ENCODE peak calls at places on chromosomes 16 and 17, in seven cellular contexts. One of them, this sample, is unnamed.

GRCh38 chr16:69410285-69410990 is 14.0 kb upstream of the CYB5B start:
- DNase-seq in AG09319: no peak
- DNase-seq in thoracic aorta: no peak
- DNase-seq in left ventricle myocardium inferior: no peak
- DNase-seq in choroid plexus epithelial cell: peak; percentile 63
- DNase-seq in PC-9: peak; percentile 93
- DNase-seq in neural crest cell: no peak
- DNase-seq in this sample: no peak

GRCh38 chr16:5642470-5642869 is 544.9 kb upstream of the EEF2KMT start:
- DNase-seq in AG09319: no peak
- DNase-seq in left ventricle myocardium inferior: no peak
- DNase-seq in PC-9: no peak
- DNase-seq in choroid plexus epithelial cell: no peak
- DNase-seq in neural crest cell: no peak
- DNase-seq in thoracic aorta: no peak
- DNase-seq in this sample: no peak

GRCh38 chr16:83903739-83904138 is 4.8 kb downstream of the MLYCD start:
- DNase-seq in choroid plexus epithelial cell: peak; percentile 18
- DNase-seq in AG09319: no peak
- DNase-seq in thoracic aorta: no peak
- DNase-seq in neural crest cell: no peak
- DNase-seq in PC-9: no peak
- DNase-seq in left ventricle myocardium inferior: peak; percentile 72
- DNase-seq in this sample: no peak

GRCh38 chr17:44881145-44881544 is 18.1 kb downstream of the EFTUD2 start:
- DNase-seq in left ventricle myocardium inferior: no peak
- DNase-seq in neural crest cell: no peak
- DNase-seq in thoracic aorta: no peak
- DNase-seq in AG09319: no peak
- DNase-seq in PC-9: no peak
- DNase-seq in choroid plexus epithelial cell: no peak
- DNase-seq in this sample: no peak

GRCh38 chr16:23694707-23695373 is 16.2 kb downstream of the PLK1 start:
- DNase-seq in choroid plexus epithelial cell: peak; percentile 67
- DNase-seq in neural crest cell: peak; percentile 30
- DNase-seq in left ventricle myocardium inferior: no peak
- DNase-seq in AG09319: no peak
- DNase-seq in thoracic aorta: no peak
- DNase-seq in PC-9: no peak
- DNase-seq in this sample: no peak

GRCh38 chr16:15798671-15799070 is 58.2 kb downstream of the MYH11 start:
- DNase-seq in PC-9: no peak
- DNase-seq in neural crest cell: no peak
- DNase-seq in thoracic aorta: no peak
- DNase-seq in left ventricle myocardium inferior: no peak
- DNase-seq in choroid plexus epithelial cell: no peak
- DNase-seq in AG09319: no peak
- DNase-seq in this sample: no peak

GRCh38 chr16:63066552-63066951 is 1030.3 kb upstream of the CDH8 start:
- DNase-seq in AG09319: no peak
- DNase-seq in PC-9: no peak
- DNase-seq in choroid plexus epithelial cell: no peak
- DNase-seq in neural crest cell: no peak
- DNase-seq in thoracic aorta: no peak
- DNase-seq in left ventricle myocardium inferior: no peak
- DNase-seq in this sample: no peak

GRCh38 chr17:68840073-68840472 is 115.1 kb downstream of the ABCA8 start:
- DNase-seq in AG09319: no peak
- DNase-seq in thoracic aorta: no peak
- DNase-seq in neural crest cell: no peak
- DNase-seq in PC-9: no peak
- DNase-seq in choroid plexus epithelial cell: no peak
- DNase-seq in left ventricle myocardium inferior: no peak
- DNase-seq in this sample: no peak

GRCh38 chr16:14251419-14251818 is 180.3 kb downstream of the MRTFB start:
- DNase-seq in choroid plexus epithelial cell: no peak
- DNase-seq in neural crest cell: no peak
- DNase-seq in left ventricle myocardium inferior: no peak
- DNase-seq in PC-9: no peak
- DNase-seq in thoracic aorta: no peak
- DNase-seq in AG09319: no peak
- DNase-seq in this sample: no peak

GRCh38 chr16:17561056-17561455 is 90.3 kb upstream of the XYLT1 start:
- DNase-seq in left ventricle myocardium inferior: no peak
- DNase-seq in neural crest cell: no peak
- DNase-seq in AG09319: no peak
- DNase-seq in thoracic aorta: no peak
- DNase-seq in choroid plexus epithelial cell: no peak
- DNase-seq in PC-9: no peak
- DNase-seq in this sample: no peak

GRCh38 chr16:2511128-2511785 is 2.5 kb upstream of the ATP6V0C start:
- DNase-seq in PC-9: no peak
- DNase-seq in thoracic aorta: no peak
- DNase-seq in neural crest cell: no peak
- DNase-seq in AG09319: no peak
- DNase-seq in left ventricle myocardium inferior: peak; percentile 68
- DNase-seq in choroid plexus epithelial cell: peak; percentile 70
- DNase-seq in this sample: no peak

GRCh38 chr17:67912656-67913055 is 83.6 kb downstream of the C17orf58 start:
- DNase-seq in PC-9: no peak
- DNase-seq in neural crest cell: no peak
- DNase-seq in choroid plexus epithelial cell: no peak
- DNase-seq in left ventricle myocardium inferior: no peak
- DNase-seq in AG09319: no peak
- DNase-seq in thoracic aorta: no peak
- DNase-seq in this sample: no peak

GRCh38 chr17:75069783-75070182 is 18.0 kb upstream of the SLC16A5 start:
- DNase-seq in PC-9: no peak
- DNase-seq in thoracic aorta: no peak
- DNase-seq in neural crest cell: no peak
- DNase-seq in AG09319: no peak
- DNase-seq in choroid plexus epithelial cell: peak; percentile 64
- DNase-seq in left ventricle myocardium inferior: no peak
- DNase-seq in this sample: no peak
- TF ChIP-seq CTCF in PC-9: peak; percentile 65
- TF ChIP-seq CTCF in thoracic aorta: no peak
- TF ChIP-seq CTCF in neural crest cell: no peak
- TF ChIP-seq CTCF in AG09319: peak; percentile 35
- TF ChIP-seq CTCF in choroid plexus epithelial cell: peak; percentile 65
- TF ChIP-seq CTCF in left ventricle myocardium inferior: peak; percentile 34
- TF ChIP-seq CTCF in this sample: no peak

GRCh38 chr17:1519678-1520077 is 3.3 kb upstream of the INPP5K start:
- DNase-seq in neural crest cell: no peak
- DNase-seq in PC-9: no peak
- DNase-seq in left ventricle myocardium inferior: no peak
- DNase-seq in AG09319: no peak
- DNase-seq in choroid plexus epithelial cell: no peak
- DNase-seq in thoracic aorta: no peak
- DNase-seq in this sample: no peak

GRCh38 chr17:1518410-1518809 is 2.0 kb upstream of the INPP5K start:
- DNase-seq in thoracic aorta: no peak
- DNase-seq in choroid plexus epithelial cell: no peak
- DNase-seq in AG09319: no peak
- DNase-seq in left ventricle myocardium inferior: no peak
- DNase-seq in PC-9: no peak
- DNase-seq in neural crest cell: no peak
- DNase-seq in this sample: no peak

GRCh38 chr17:1512351-1512750 is 4.1 kb downstream of the INPP5K start:
- DNase-seq in PC-9: no peak
- DNase-seq in thoracic aorta: no peak
- DNase-seq in left ventricle myocardium inferior: no peak
- DNase-seq in AG09319: no peak
- DNase-seq in choroid plexus epithelial cell: no peak
- DNase-seq in neural crest cell: no peak
- DNase-seq in this sample: no peak

GRCh38 chr17:1516403-1517161 is at the start of gene INPP5K:
- DNase-seq in AG09319: peak; percentile 97
- DNase-seq in left ventricle myocardium inferior: peak; percentile 98
- DNase-seq in neural crest cell: peak; percentile 93
- DNase-seq in choroid plexus epithelial cell: peak; percentile 99
- DNase-seq in PC-9: peak; percentile 92
- DNase-seq in thoracic aorta: peak; percentile 86
- DNase-seq in this sample: peak; percentile 99

GRCh38 chr17:1515640-1516402 is 591 bp downstream of the INPP5K start:
- DNase-seq in AG09319: peak; percentile 81
- DNase-seq in PC-9: peak; percentile 76
- DNase-seq in neural crest cell: peak; percentile 33
- DNase-seq in thoracic aorta: no peak
- DNase-seq in choroid plexus epithelial cell: peak; percentile 96
- DNase-seq in left ventricle myocardium inferior: no peak
- DNase-seq in this sample: no peak
- TF ChIP-seq CTCF in AG09319: peak; percentile 76
- TF ChIP-seq CTCF in PC-9: peak; percentile 81
- TF ChIP-seq CTCF in neural crest cell: peak; percentile 71
- TF ChIP-seq CTCF in thoracic aorta: peak; percentile 60
- TF ChIP-seq CTCF in choroid plexus epithelial cell: peak; percentile 84
- TF ChIP-seq CTCF in left ventricle myocardium inferior: peak; percentile 74
- TF ChIP-seq CTCF in this sample: peak; percentile 40

GRCh38 chr17:7781467-7781866 is 52.5 kb upstream of the KDM6B start:
- DNase-seq in AG09319: no peak
- DNase-seq in neural crest cell: no peak
- DNase-seq in thoracic aorta: no peak
- DNase-seq in left ventricle myocardium inferior: no peak
- DNase-seq in choroid plexus epithelial cell: peak; percentile 16
- DNase-seq in PC-9: no peak
- DNase-seq in this sample: no peak

GRCh38 chr17:7780736-7781135 is 53.3 kb upstream of the KDM6B start:
- DNase-seq in left ventricle myocardium inferior: no peak
- DNase-seq in PC-9: no peak
- DNase-seq in choroid plexus epithelial cell: no peak
- DNase-seq in thoracic aorta: no peak
- DNase-seq in AG09319: no peak
- DNase-seq in neural crest cell: no peak
- DNase-seq in this sample: no peak

GRCh38 chr17:7786866-7787265 is 47.2 kb upstream of the KDM6B start:
- DNase-seq in thoracic aorta: no peak
- DNase-seq in PC-9: no peak
- DNase-seq in AG09319: no peak
- DNase-seq in choroid plexus epithelial cell: no peak
- DNase-seq in left ventricle myocardium inferior: no peak
- DNase-seq in neural crest cell: no peak
- DNase-seq in this sample: no peak

GRCh38 chr17:7777017-7777416 is 57.0 kb upstream of the KDM6B start:
- DNase-seq in neural crest cell: no peak
- DNase-seq in choroid plexus epithelial cell: no peak
- DNase-seq in AG09319: no peak
- DNase-seq in left ventricle myocardium inferior: no peak
- DNase-seq in thoracic aorta: no peak
- DNase-seq in PC-9: no peak
- DNase-seq in this sample: no peak

GRCh38 chr17:7782237-7782636 is 51.8 kb upstream of the KDM6B start:
- DNase-seq in thoracic aorta: no peak
- DNase-seq in AG09319: peak; percentile 15
- DNase-seq in neural crest cell: no peak
- DNase-seq in left ventricle myocardium inferior: no peak
- DNase-seq in PC-9: peak; percentile 42
- DNase-seq in choroid plexus epithelial cell: peak; percentile 83
- DNase-seq in this sample: no peak
- TF ChIP-seq CTCF in thoracic aorta: no peak
- TF ChIP-seq CTCF in AG09319: peak; percentile 48
- TF ChIP-seq CTCF in neural crest cell: no peak
- TF ChIP-seq CTCF in left ventricle myocardium inferior: no peak
- TF ChIP-seq CTCF in PC-9: peak; percentile 56
- TF ChIP-seq CTCF in choroid plexus epithelial cell: peak; percentile 58
- TF ChIP-seq CTCF in this sample: no peak

GRCh38 chr16:75062135-75062943 is 54.2 kb downstream of the LDHD start:
- DNase-seq in neural crest cell: no peak
- DNase-seq in thoracic aorta: no peak
- DNase-seq in left ventricle myocardium inferior: peak; percentile 73
- DNase-seq in AG09319: no peak
- DNase-seq in PC-9: peak; percentile 82
- DNase-seq in choroid plexus epithelial cell: no peak
- DNase-seq in this sample: no peak

GRCh38 chr16:75063549-75064082 is 53.0 kb downstream of the LDHD start:
- DNase-seq in neural crest cell: no peak
- DNase-seq in thoracic aorta: no peak
- DNase-seq in left ventricle myocardium inferior: no peak
- DNase-seq in PC-9: no peak
- DNase-seq in choroid plexus epithelial cell: no peak
- DNase-seq in AG09319: no peak
- DNase-seq in this sample: no peak

GRCh38 chr16:75061677-75062076 is 54.9 kb downstream of the LDHD start:
- DNase-seq in choroid plexus epithelial cell: no peak
- DNase-seq in left ventricle myocardium inferior: no peak
- DNase-seq in PC-9: no peak
- DNase-seq in thoracic aorta: no peak
- DNase-seq in AG09319: no peak
- DNase-seq in neural crest cell: no peak
- DNase-seq in this sample: no peak

GRCh38 chr16:75064403-75065148 is 52.0 kb downstream of the LDHD start:
- DNase-seq in PC-9: peak; percentile 91
- DNase-seq in choroid plexus epithelial cell: no peak
- DNase-seq in thoracic aorta: no peak
- DNase-seq in neural crest cell: no peak
- DNase-seq in AG09319: no peak
- DNase-seq in left ventricle myocardium inferior: no peak
- DNase-seq in this sample: no peak

DNA sequence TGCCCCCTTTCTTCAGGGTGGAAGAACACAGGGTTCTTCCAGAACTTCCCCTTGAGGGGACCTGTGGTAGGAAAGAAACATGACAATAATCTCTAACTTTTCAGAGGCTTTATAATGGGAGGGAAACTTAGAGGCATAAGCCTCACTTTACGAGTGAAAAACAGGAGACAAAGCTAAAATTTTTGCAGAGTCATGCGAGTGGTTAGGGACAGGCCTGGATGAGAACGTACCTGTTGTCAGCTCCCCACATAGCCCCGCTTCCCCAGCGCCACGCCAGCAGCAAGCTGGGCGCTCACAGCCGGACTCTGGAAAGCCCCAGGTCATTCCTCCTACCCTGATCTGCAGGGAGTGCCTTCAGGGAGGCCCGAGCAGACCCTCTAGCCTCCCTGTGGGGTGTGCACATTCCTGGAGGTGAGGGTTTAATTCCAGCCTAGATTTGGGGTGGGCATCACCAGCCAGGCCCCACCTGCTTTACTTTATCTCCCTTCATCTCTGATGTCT is 53.6 kb downstream of the LDHD start:
- DNase-seq in thoracic aorta: no peak
- DNase-seq in left ventricle myocardium inferior: no peak
- DNase-seq in AG09319: no peak
- DNase-seq in choroid plexus epithelial cell: no peak
- DNase-seq in neural crest cell: no peak
- DNase-seq in PC-9: no peak
- DNase-seq in this sample: no peak
- TF ChIP-seq CTCF in thoracic aorta: no peak
- TF ChIP-seq CTCF in left ventricle myocardium inferior: peak; percentile 17
- TF ChIP-seq CTCF in AG09319: no peak
- TF ChIP-seq CTCF in choroid plexus epithelial cell: no peak
- TF ChIP-seq CTCF in neural crest cell: no peak
- TF ChIP-seq CTCF in PC-9: no peak
- TF ChIP-seq CTCF in this sample: no peak